ENCODE peak calls at places on chromosomes 16 and 17, in seven cellular contexts. W is bronchial epithelial cell, F is psoas muscle, S is AG09319, E is WTC11, V is fibroblast of mammary gland, O is B cell. H is an unnamed sample.

GRCh38 chr17:67974598-67975066 is 21.6 kb downstream of the C17orf58 start:
- DNase-seq in V (no peak), W (no peak), O (no peak), E (peak; percentile 84), F (no peak), S (no peak), H (no peak)

GRCh38 chr17:63993368-63993990 is 4.7 kb upstream of the PRR29 start:
- DNase-seq in E (no peak), F (no peak), S (no peak), O (peak; percentile 39), V (no peak), W (no peak), H (no peak)

GRCh38 chr16:84718-85452 is 6.9 kb downstream of the MPG start:
- DNase-seq in F (peak; percentile 80), V (peak; percentile 97), O (peak; percentile 88), S (peak; percentile 71), E (no peak), W (peak; percentile 81), H (peak; percentile 92)

GRCh38 chr17:50051082-50051576 is 4.8 kb upstream of the ITGA3 start:
- DNase-seq in V (peak; percentile 86), S (no peak), E (no peak), W (peak; percentile 91), F (no peak), O (no peak), H (peak; percentile 90)

GRCh38 chr16:85900031-85900792 is 1.2 kb downstream of the IRF8 start:
- DNase-seq in W (no peak), F (no peak), S (no peak), V (no peak), E (no peak), O (no peak), H (no peak)

GRCh38 chr16:3458278-3458851 is 14.9 kb downstream of the NAA60 start:
- DNase-seq in F (no peak), W (peak; percentile 18), S (no peak), O (no peak), E (peak; percentile 35), V (no peak), H (peak; percentile 18)

GRCh38 chr16:4178468-4179010 is 62.3 kb upstream of the ADCY9 start:
- DNase-seq in E (no peak), W (no peak), V (no peak), O (no peak), S (no peak), F (no peak), H (no peak)

GRCh38 chr17:74235040-74235581 is 21.7 kb downstream of the TTYH2 start:
- DNase-seq in O (no peak), S (no peak), W (no peak), E (no peak), F (no peak), V (no peak), H (no peak)

GRCh38 chr16:67185003-67185865 is 1.5 kb upstream of the MATCAP1 start:
- DNase-seq in S (peak; percentile 76), E (peak; percentile 98), V (peak; percentile 90), F (peak; percentile 94), O (peak; percentile 80), W (peak; percentile 68), H (peak; percentile 93)

GRCh38 chr17:40430272-40431230 is 12.7 kb upstream of the IGFBP4 start:
- DNase-seq in O (no peak), F (no peak), V (no peak), S (no peak), E (no peak), W (no peak), H (no peak)

GRCh38 chr16:26765087-26765486 is 301.6 kb upstream of the C16orf82 start:
- DNase-seq in O (no peak), S (no peak), F (no peak), E (peak; percentile 49), W (no peak), V (peak; percentile 12), H (peak; percentile 29)

GRCh38 chr16:18069683-18070082 is 266.9 kb downstream of the NPIPA8 start:
- DNase-seq in S (no peak), V (no peak), W (no peak), F (no peak), O (no peak), E (no peak), H (no peak)

GRCh38 chr16:1773703-1774455 is 945 bp upstream of the MRPS34 start:
- DNase-seq in O (no peak), S (no peak), V (peak; percentile 42), W (no peak), E (no peak), F (peak; percentile 33), H (peak; percentile 35)

GRCh38 chr17:1312261-1312870 is 32.9 kb downstream of the TRARG1 start:
- DNase-seq in V (no peak), F (no peak), O (no peak), W (no peak), E (peak; percentile 69), S (no peak), H (no peak)

GRCh38 chr16:9139965-9140364 is 48.5 kb downstream of the HAPSTR1 start:
- DNase-seq in S (no peak), O (no peak), V (peak; percentile 39), E (peak; percentile 50), W (no peak), F (no peak), H (peak; percentile 35)

GRCh38 chr17:4839221-4839620 is 6.1 kb downstream of the MINK1 start:
- DNase-seq in S (no peak), E (no peak), F (no peak), W (no peak), V (no peak), O (no peak), H (no peak)

GRCh38 chr16:51147776-51148673 is 3.0 kb downstream of the SALL1 start:
- DNase-seq in V (no peak), O (no peak), F (no peak), S (no peak), E (no peak), W (no peak), H (no peak)

GRCh38 chr16:71564377-71564967 is 12.4 kb downstream of the TAT start:
- DNase-seq in W (no peak), E (no peak), O (peak; percentile 91), F (no peak), V (no peak), S (no peak), H (no peak)

GRCh38 chr17:50431219-50431618 is 5.2 kb downstream of the ACSF2 start:
- DNase-seq in F (no peak), V (no peak), E (no peak), W (no peak), O (no peak), S (no peak), H (no peak)

GRCh38 chr17:50180066-50180465 is 14.3 kb downstream of the SGCA start:
- DNase-seq in O (no peak), W (no peak), V (no peak), F (peak; percentile 9), E (no peak), S (no peak), H (no peak)

GRCh38 chr16:89000207-89000959 is 23.4 kb upstream of the CBFA2T3 start:
- DNase-seq in W (no peak), V (no peak), O (no peak), F (no peak), S (no peak), E (no peak), H (no peak)

GRCh38 chr17:82350182-82351030 is 8.6 kb upstream of the TEX19 start:
- DNase-seq in O (no peak), E (peak; percentile 56), F (no peak), S (no peak), V (no peak), W (no peak), H (peak; percentile 81)
- TF ChIP-seq CTCF in O (peak; percentile 18), E (no peak), F (no peak), S (no peak), V (no peak), W (no peak), H (peak; percentile 36)

GRCh38 chr17:48486557-48486956 is 44.3 kb downstream of the HOXB1 start:
- DNase-seq in W (peak; percentile 96), V (peak; percentile 99), E (no peak), S (peak; percentile 52), O (no peak), F (peak; percentile 22), H (no peak)
- TF ChIP-seq CTCF in W (no peak), V (peak; percentile 57), E (no peak), S (peak; percentile 9), O (no peak), F (no peak), H (no peak)

GRCh38 chr17:79459846-79460245 is 151.0 kb downstream of the RBFOX3 start:
- DNase-seq in E (no peak), V (no peak), F (no peak), O (no peak), W (no peak), S (no peak), H (no peak)
- TF ChIP-seq CTCF in E (no peak), V (no peak), F (no peak), O (no peak), W (no peak), S (no peak), H (no peak)

GRCh38 chr17:20613248-20613647 is 33.7 kb downstream of the CDRT15L2 start:
- DNase-seq in W (no peak), V (no peak), S (no peak), F (no peak), E (no peak), O (no peak), H (no peak)

GRCh38 chr17:20612635-20613034 is 33.1 kb downstream of the CDRT15L2 start:
- DNase-seq in F (no peak), V (no peak), E (no peak), S (no peak), W (no peak), O (no peak), H (no peak)

GRCh38 chr17:20613905-20614304 is 34.4 kb downstream of the CDRT15L2 start:
- DNase-seq in S (no peak), W (no peak), O (no peak), E (no peak), F (no peak), V (no peak), H (no peak)

DNA sequence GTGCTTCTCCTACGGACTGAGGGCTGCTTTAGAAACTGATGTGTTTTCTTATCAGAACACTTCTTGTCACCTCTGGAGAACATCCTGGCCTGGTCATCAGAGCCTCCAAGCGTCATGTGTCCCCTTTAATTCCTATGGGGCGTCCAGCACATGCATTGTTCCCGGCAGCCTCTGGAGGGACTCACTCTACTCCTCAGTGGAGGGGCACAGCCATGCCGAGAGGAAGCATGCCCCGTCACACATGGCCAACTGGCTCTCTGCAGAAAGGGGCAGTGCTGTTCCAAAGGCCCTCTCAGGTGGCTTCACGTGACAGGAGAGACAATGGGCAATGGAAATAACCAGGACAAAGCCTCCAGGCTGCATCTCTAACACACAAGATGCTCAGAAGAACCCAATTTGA is 31.8 kb downstream of the CDRT15L2 start:
- DNase-seq in V (no peak), O (no peak), E (peak; percentile 26), F (no peak), S (no peak), W (no peak), H (no peak)
- TF ChIP-seq CTCF in V (no peak), O (no peak), E (no peak), F (no peak), S (no peak), W (no peak), H (no peak)

DNA sequence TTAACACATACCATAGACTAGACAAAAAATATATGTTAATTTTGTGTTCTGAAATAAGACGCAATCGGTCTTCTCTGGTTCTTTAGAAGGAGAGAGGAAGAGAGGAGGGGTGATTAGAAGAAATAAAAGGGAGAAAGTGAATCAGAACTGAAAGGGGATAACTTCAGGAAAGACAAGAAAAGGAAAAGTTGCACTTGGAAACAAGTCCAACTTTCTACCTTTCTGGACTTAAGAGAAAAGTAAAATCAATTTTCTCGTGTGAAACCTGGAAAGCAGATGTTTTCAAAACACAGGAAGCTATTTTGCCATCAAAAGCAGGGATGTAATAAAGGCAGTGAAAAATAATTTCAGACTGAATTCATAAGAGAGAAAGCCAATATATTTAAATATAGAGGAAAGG is 11.9 kb upstream of the ZFHX3 start:
- DNase-seq in V (no peak), S (no peak), F (no peak), E (no peak), O (no peak), W (no peak), H (no peak)
- TF ChIP-seq CTCF in V (no peak), S (no peak), F (no peak), E (no peak), O (no peak), W (no peak), H (no peak)